ENCODE peak calls at places on chromosomes 13 and 19, in four cellular contexts. One of them, this sample, is unnamed.

GRCh38 chr13:74987124-74987690 is 494.8 kb downstream of the TBC1D4 start:
- DNase-seq in SK-N-SH: no peak
- DNase-seq in HepG2: no peak
- DNase-seq in K562: no peak
- DNase-seq in this sample: no peak

GRCh38 chr13:50319603-50320296 is 304.5 kb downstream of the KCNRG start:
- DNase-seq in SK-N-SH: no peak
- DNase-seq in HepG2: peak
- DNase-seq in K562: peak
- DNase-seq in this sample: no peak

GRCh38 chr19:33260628-33261418 is 35.2 kb upstream of the SLC7A10 start:
- DNase-seq in SK-N-SH: no peak
- DNase-seq in HepG2: no peak
- DNase-seq in K562: no peak
- DNase-seq in this sample: no peak

GRCh38 chr13:50085063-50085462 is 69.8 kb downstream of the KCNRG start:
- DNase-seq in HepG2: peak
- DNase-seq in K562: no peak
- DNase-seq in SK-N-SH: no peak
- DNase-seq in this sample: no peak

GRCh38 chr13:71079638-71080037 is 787.4 kb downstream of the DACH1 start:
- DNase-seq in HepG2: no peak
- DNase-seq in K562: no peak
- DNase-seq in SK-N-SH: no peak
- DNase-seq in this sample: no peak

GRCh38 chr13:91280806-91281205 is 66.7 kb upstream of the MIR17HG start:
- DNase-seq in HepG2: no peak
- DNase-seq in K562: no peak
- DNase-seq in SK-N-SH: no peak
- DNase-seq in this sample: no peak

GRCh38 chr19:55370305-55370988 is at the start of gene IL11:
- DNase-seq in K562: no peak
- DNase-seq in SK-N-SH: no peak
- DNase-seq in HepG2: no peak
- DNase-seq in this sample: no peak

GRCh38 chr19:47754206-47755064 is 9.1 kb downstream of the NOP53 start:
- DNase-seq in HepG2: no peak
- DNase-seq in K562: no peak
- DNase-seq in SK-N-SH: no peak
- DNase-seq in this sample: no peak

GRCh38 chr19:35081201-35081600 is 34.4 kb upstream of the FXYD3 start:
- DNase-seq in HepG2: no peak
- DNase-seq in SK-N-SH: no peak
- DNase-seq in K562: no peak
- DNase-seq in this sample: no peak

DNA sequence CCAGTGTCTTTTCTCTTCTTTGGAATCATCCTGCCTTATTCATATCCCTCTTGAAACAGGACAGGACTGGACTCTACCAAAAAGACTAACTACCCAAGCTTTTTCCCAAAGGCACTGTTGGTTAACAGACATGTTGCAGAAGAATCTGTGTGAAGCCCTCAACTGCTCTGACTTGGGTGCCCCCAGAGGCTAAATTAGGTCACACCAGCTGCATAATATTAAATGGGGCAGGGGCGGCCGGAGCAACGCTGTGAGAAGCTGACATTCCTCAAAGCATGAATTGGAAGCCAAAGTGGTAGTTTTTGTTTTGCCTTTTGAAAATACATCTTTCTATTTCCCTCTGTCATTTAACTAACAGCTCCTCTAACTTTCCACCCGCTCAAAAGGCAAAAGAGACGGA is 185.9 kb downstream of the LHFPL6 start:
- DNase-seq in SK-N-SH: peak
- DNase-seq in K562: no peak
- DNase-seq in HepG2: no peak
- DNase-seq in this sample: no peak
- TF ChIP-seq ELF1 in SK-N-SH: no peak
- TF ChIP-seq ELF1 in K562: no peak
- TF ChIP-seq ELF1 in HepG2: no peak
- TF ChIP-seq ELF1 in this sample: no peak

GRCh38 chr13:23715762-23716235 is 145.6 kb downstream of the TNFRSF19 start:
- DNase-seq in SK-N-SH: no peak
- DNase-seq in K562: peak
- DNase-seq in HepG2: peak
- DNase-seq in this sample: peak
- TF ChIP-seq JUND in SK-N-SH: no peak
- TF ChIP-seq JUND in K562: no peak
- TF ChIP-seq JUND in HepG2: no peak
- TF ChIP-seq JUND in this sample: no peak

DNA sequence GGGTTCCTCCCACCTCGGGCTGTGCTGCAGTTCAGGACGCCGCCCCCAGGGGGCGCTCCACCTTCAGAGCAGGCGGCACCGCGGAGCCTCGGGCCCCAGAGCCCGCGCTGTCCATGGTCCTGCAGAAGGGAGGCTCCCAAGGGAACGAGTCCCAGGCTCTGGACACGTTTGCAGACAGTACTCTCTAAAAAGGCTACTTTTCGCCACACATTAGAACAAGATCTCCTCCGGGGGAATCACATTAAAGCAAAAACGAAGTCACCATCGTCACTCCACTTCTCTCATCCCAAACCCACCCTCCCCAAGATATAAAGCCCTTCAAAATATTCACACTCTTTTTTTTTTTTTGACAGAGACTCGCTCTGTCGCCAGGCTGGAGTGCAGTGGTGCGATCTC is 4.6 kb upstream of the SIGLEC10 start:
- DNase-seq in K562: peak
- DNase-seq in HepG2: peak
- DNase-seq in SK-N-SH: peak
- DNase-seq in this sample: peak
- TF ChIP-seq ELF1 in K562: no peak
- TF ChIP-seq ELF1 in HepG2: peak
- TF ChIP-seq ELF1 in SK-N-SH: no peak
- TF ChIP-seq ELF1 in this sample: no peak

DNA sequence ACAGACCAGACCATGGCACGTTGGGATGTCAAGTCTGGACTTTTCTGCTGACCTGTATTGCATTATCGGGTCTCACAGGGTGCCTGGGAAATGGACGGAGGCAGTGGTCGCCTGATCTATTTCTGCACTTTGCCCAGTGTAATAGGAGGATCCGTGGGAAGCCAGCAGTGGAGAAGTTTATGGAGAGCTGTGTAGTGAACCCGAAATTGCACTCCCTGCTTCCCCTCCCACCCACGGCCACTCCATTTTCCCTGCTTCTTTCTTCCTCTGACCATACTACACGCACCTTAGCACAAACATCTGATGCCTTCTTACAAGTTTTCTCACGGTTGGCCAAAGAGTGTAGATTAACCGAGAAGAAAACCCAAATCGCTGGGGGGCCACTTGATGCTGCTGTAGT is 16.9 kb downstream of the EFNB2 start:
- DNase-seq in HepG2: no peak
- DNase-seq in K562: no peak
- DNase-seq in SK-N-SH: no peak
- DNase-seq in this sample: no peak
- TF ChIP-seq JUND in HepG2: no peak
- TF ChIP-seq JUND in K562: no peak
- TF ChIP-seq JUND in SK-N-SH: no peak
- TF ChIP-seq JUND in this sample: no peak

GRCh38 chr13:101487046-101487830 is 34.8 kb downstream of the ITGBL1 start:
- DNase-seq in K562: no peak
- DNase-seq in HepG2: no peak
- DNase-seq in SK-N-SH: no peak
- DNase-seq in this sample: no peak

GRCh38 chr13:101492251-101492910 is 39.9 kb downstream of the ITGBL1 start:
- DNase-seq in SK-N-SH: no peak
- DNase-seq in HepG2: no peak
- DNase-seq in K562: no peak
- DNase-seq in this sample: no peak

GRCh38 chr13:101490400-101491015 is 38.0 kb downstream of the ITGBL1 start:
- DNase-seq in HepG2: no peak
- DNase-seq in K562: no peak
- DNase-seq in SK-N-SH: no peak
- DNase-seq in this sample: no peak

GRCh38 chr13:101488734-101489133 is 36.3 kb downstream of the ITGBL1 start:
- DNase-seq in HepG2: no peak
- DNase-seq in SK-N-SH: no peak
- DNase-seq in K562: no peak
- DNase-seq in this sample: no peak

GRCh38 chr13:101489635-101490034 is 37.2 kb downstream of the ITGBL1 start:
- DNase-seq in SK-N-SH: no peak
- DNase-seq in HepG2: no peak
- DNase-seq in K562: no peak
- DNase-seq in this sample: no peak
- TF ChIP-seq ELF1 in SK-N-SH: no peak
- TF ChIP-seq ELF1 in HepG2: no peak
- TF ChIP-seq ELF1 in K562: no peak
- TF ChIP-seq ELF1 in this sample: no peak

DNA sequence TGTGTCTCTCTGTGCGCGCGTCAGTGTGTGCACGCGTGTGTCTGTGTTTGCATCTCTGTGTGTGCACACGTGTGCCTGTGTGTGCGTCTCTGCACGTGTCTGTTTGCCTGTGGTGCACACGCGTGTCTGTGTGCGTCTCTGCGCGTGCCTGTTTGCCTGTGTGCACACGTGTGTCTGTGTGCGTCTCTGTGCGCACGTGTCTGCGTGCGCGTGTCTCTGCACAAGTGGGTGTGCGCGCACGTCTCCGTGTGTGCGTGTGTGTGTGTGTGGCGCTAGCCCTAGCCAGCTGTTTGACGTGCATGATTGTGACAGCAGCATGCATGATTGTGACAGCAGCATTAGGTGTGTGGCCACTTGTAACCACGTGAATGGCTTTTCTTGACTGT is 31.1 kb downstream of the ZNF146 start:
- DNase-seq in SK-N-SH: peak
- DNase-seq in K562: no peak
- DNase-seq in HepG2: no peak
- DNase-seq in this sample: no peak
- TF ChIP-seq JUND in SK-N-SH: no peak
- TF ChIP-seq JUND in K562: no peak
- TF ChIP-seq JUND in HepG2: no peak
- TF ChIP-seq JUND in this sample: no peak

GRCh38 chr13:111919286-111919685 is 147.7 kb upstream of the SOX1 start:
- DNase-seq in K562: no peak
- DNase-seq in HepG2: no peak
- DNase-seq in SK-N-SH: no peak
- DNase-seq in this sample: no peak

GRCh38 chr13:111917901-111918300 is 149.0 kb upstream of the SOX1 start:
- DNase-seq in HepG2: no peak
- DNase-seq in SK-N-SH: no peak
- DNase-seq in K562: no peak
- DNase-seq in this sample: no peak

GRCh38 chr13:111920932-111921705 is 145.8 kb upstream of the SOX1 start:
- DNase-seq in SK-N-SH: no peak
- DNase-seq in K562: no peak
- DNase-seq in HepG2: no peak
- DNase-seq in this sample: no peak

GRCh38 chr13:111920306-111920931 is 146.5 kb upstream of the SOX1 start:
- DNase-seq in HepG2: no peak
- DNase-seq in K562: no peak
- DNase-seq in SK-N-SH: no peak
- DNase-seq in this sample: no peak

DNA sequence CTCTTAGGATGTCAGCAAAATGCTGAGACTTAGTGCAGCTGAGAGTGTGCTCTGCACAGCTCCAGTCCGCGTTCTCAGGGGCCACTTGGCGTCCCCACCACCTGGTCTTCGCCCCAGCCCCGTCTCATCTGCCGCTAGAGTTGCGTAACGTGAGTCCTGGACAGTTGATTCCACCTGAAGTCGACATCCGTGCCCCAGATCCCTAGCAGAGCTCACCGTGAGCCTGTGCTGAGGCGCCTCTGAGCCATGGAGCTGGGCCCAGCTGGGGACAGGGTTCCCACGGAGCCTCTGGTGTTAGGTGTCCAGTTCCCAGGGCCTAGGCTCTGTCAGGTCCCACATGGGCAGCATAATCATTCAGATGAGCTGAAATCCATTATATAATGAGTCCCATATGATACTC is 147.1 kb upstream of the SOX1 start:
- DNase-seq in K562: no peak
- DNase-seq in SK-N-SH: no peak
- DNase-seq in HepG2: no peak
- DNase-seq in this sample: no peak
- TF ChIP-seq ELF1 in K562: no peak
- TF ChIP-seq ELF1 in SK-N-SH: no peak
- TF ChIP-seq ELF1 in HepG2: no peak
- TF ChIP-seq ELF1 in this sample: no peak

This sample was measured in HCT116.